ENCODE peak calls at places on chromosomes 4 and X, in seven cellular contexts. M is fibroblast of lung; N is uterus; Z is lower leg skin; U is CD4-positive, CD25-positive, alpha-beta regulatory T cell; S is brain microvascular endothelial cell; D is upper lobe of right lung. J is an unnamed sample.
A peak's percentile ranks its signal among the peaks of the same experiment; 100 is the strongest.

GRCh38 chr4:164959896-164960295 is 17.6 kb downstream of the TRIM61 start:
- DNase-seq in M (no peak), N (no peak), Z (no peak), U (no peak), S (peak; percentile 32), D (no peak), J (no peak)

GRCh38 chrX:13965531-13965930 is 64.2 kb downstream of the GEMIN8 start:
- DNase-seq in M (no peak), N (no peak), Z (no peak), U (no peak), S (no peak), D (no peak), J (no peak)

GRCh38 chr4:125689839-125690238 is 375.1 kb downstream of the FAT4 start:
- DNase-seq in M (no peak), N (no peak), Z (no peak), U (no peak), S (no peak), D (no peak), J (no peak)

GRCh38 chr4:30802622-30803323 is 82.6 kb downstream of the PCDH7 start:
- DNase-seq in M (peak; percentile 88), N (no peak), Z (no peak), U (no peak), S (no peak), D (no peak), J (no peak)

GRCh38 chrX:40721489-40722106 is 13.7 kb downstream of the MED14 start:
- DNase-seq in M (no peak), N (no peak), Z (no peak), U (no peak), S (no peak), D (no peak), J (no peak)

GRCh38 chr4:108117473-108118182 is 51.1 kb downstream of the LEF1 start:
- DNase-seq in M (peak; percentile 12), N (no peak), Z (no peak), U (no peak), S (peak; percentile 7), D (no peak), J (no peak)

GRCh38 chr4:7585768-7586167 is 151.0 kb upstream of the PSAPL1 start:
- DNase-seq in M (peak; percentile 48), N (peak; percentile 24), Z (no peak), U (no peak), S (no peak), D (no peak), J (no peak)

GRCh38 chr4:55175779-55176231 is 50.4 kb upstream of the KDR start:
- DNase-seq in M (peak; percentile 85), N (no peak), Z (no peak), U (no peak), S (peak; percentile 61), D (no peak), J (no peak)

GRCh38 chr4:109163493-109163892 is 139.0 kb downstream of the COL25A1 start:
- DNase-seq in M (no peak), N (no peak), Z (no peak), U (no peak), S (no peak), D (no peak), J (no peak)

GRCh38 chrX:152917969-152918579 is 20.2 kb downstream of the ZNF185 start:
- DNase-seq in M (no peak), N (no peak), Z (no peak), U (no peak), S (no peak), D (no peak), J (no peak)

GRCh38 chr4:59248313-59248712 is 1951.8 kb upstream of the ADGRL3 start:
- DNase-seq in M (no peak), N (no peak), Z (no peak), U (no peak), S (no peak), D (no peak), J (no peak)

GRCh38 chrX:115936008-115936407 is 234.5 kb upstream of the AGTR2 start:
- DNase-seq in M (no peak), N (no peak), Z (no peak), U (no peak), S (no peak), D (no peak), J (no peak)

GRCh38 chr4:146981651-146982050 is 36.0 kb upstream of the TTC29 start:
- DNase-seq in M (peak; percentile 37), N (no peak), Z (no peak), U (no peak), S (peak; percentile 40), D (no peak), J (no peak)

GRCh38 chr4:53956454-53956853 is 108.0 kb downstream of the CHIC2 start:
- DNase-seq in M (no peak), N (no peak), Z (no peak), U (no peak), S (no peak), D (no peak), J (no peak)

GRCh38 chr4:118276551-118276950 is 76.3 kb downstream of the PRSS12 start:
- DNase-seq in M (no peak), N (no peak), Z (no peak), U (no peak), S (no peak), D (no peak), J (no peak)

GRCh38 chr4:139532951-139533350 is 23.1 kb downstream of the SETD7 start:
- DNase-seq in M (no peak), N (no peak), Z (no peak), U (no peak), S (no peak), D (no peak), J (no peak)

GRCh38 chrX:17713288-17713687 is 24.0 kb upstream of the SCML1 start:
- DNase-seq in M (no peak), N (no peak), Z (no peak), U (no peak), S (no peak), D (no peak), J (no peak)

GRCh38 chr4:110589297-110589696 is 33.6 kb downstream of the PITX2 start:
- DNase-seq in M (no peak), N (no peak), Z (no peak), U (no peak), S (no peak), D (no peak), J (no peak)

GRCh38 chr4:2489841-2490552 is 21.1 kb downstream of the RNF4 start:
- DNase-seq in M (no peak), N (no peak), Z (no peak), U (no peak), S (no peak), D (no peak), J (no peak)

GRCh38 chrX:51860679-51861078 is 32.7 kb upstream of the MAGED1 start:
- DNase-seq in M (peak; percentile 48), N (peak; percentile 17), Z (no peak), U (peak; percentile 1), S (no peak), D (no peak), J (no peak)

GRCh38 chrX:7926501-7926900 is 712 bp downstream of the PNPLA4 start:
- DNase-seq in M (peak; percentile 36), N (no peak), Z (no peak), U (no peak), S (no peak), D (no peak), J (no peak)

GRCh38 chr4:21130606-21131005 is 430.3 kb downstream of the PACRGL start:
- DNase-seq in M (no peak), N (no peak), Z (no peak), U (no peak), S (no peak), D (no peak), J (no peak)

GRCh38 chr4:21126113-21126512 is 425.9 kb downstream of the PACRGL start:
- DNase-seq in M (no peak), N (no peak), Z (no peak), U (no peak), S (no peak), D (no peak), J (no peak)
- H3K4me3 ChIP-seq in M (no peak overlapping the region), N (no peak overlapping the region), Z (no peak overlapping the region), U (no peak overlapping the region), S (no peak overlapping the region), D (no peak overlapping the region), J (no peak overlapping the region)

DNA sequence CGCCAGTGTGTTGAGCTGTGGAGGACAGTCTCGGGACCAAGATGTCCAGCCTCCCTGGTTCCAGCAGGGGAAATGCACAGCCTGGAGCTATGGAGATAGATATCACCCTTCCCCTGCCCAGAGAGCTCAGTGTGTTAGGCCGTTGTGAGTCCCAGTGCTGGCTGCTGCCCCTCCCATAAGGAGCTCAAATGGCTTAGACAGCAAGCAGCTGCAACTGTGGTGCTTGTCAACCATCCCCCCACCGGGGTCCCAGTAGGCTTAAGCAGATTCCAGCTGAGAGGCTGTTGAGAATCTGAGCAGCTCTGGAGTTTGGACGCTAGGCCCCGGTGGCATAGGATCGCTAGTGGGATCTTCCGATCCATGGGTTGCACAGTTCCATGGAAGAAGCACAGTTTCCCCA is 181.8 kb upstream of the POF1B start:
- DNase-seq in M (no peak), N (no peak), Z (no peak), U (no peak), S (no peak), D (no peak), J (no peak)
- H3K4me3 ChIP-seq in M (no peak overlapping the region), N (no peak overlapping the region), Z (no peak overlapping the region), U (no peak overlapping the region), S (no peak overlapping the region), D (no peak overlapping the region), J (no peak overlapping the region)

DNA sequence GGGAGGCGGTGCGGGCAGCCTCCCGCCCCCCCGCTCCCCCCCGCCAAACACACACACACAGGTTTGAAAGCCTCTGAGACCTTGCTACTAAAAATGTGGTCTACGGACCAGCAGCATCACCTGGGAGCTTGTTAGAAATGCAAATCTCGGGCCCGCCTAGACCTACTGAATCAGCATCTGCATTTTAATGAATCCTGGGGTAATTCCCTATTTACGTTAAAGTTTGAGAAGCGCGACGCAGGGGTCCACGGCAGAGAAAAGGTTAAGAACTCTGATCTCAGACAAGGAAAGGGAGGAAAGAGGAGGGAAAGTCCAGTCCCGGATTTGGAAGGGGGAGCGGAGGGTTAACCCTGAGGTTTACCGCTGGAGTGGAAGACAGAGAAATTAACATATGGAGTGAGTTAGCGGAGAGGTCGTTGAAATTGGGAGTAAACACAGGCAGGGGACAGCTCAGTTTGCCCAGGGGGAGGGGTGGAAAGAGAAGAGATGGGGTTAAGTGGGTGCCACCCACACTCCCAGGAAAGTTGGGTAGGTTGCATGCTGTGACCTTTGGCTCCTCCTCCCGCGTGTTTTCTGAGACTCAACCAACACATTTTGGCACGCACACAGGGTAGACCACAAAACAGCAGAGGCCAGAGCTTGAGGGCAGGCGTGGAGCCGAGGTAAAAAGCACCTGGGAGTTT is 483.6 kb downstream of the BCOR start:
- DNase-seq in M (no peak), N (no peak), Z (no peak), U (peak; percentile 62), S (no peak), D (peak; percentile 72), J (no peak)
- H3K4me3 ChIP-seq in M (no peak overlapping the region), N (peak overlapping the region; percentile 15), Z (no peak overlapping the region), U (peak overlapping the region; percentile 66), S (no peak overlapping the region), D (peak overlapping the region; percentile 43), J (peak overlapping the region; percentile 42)

DNA sequence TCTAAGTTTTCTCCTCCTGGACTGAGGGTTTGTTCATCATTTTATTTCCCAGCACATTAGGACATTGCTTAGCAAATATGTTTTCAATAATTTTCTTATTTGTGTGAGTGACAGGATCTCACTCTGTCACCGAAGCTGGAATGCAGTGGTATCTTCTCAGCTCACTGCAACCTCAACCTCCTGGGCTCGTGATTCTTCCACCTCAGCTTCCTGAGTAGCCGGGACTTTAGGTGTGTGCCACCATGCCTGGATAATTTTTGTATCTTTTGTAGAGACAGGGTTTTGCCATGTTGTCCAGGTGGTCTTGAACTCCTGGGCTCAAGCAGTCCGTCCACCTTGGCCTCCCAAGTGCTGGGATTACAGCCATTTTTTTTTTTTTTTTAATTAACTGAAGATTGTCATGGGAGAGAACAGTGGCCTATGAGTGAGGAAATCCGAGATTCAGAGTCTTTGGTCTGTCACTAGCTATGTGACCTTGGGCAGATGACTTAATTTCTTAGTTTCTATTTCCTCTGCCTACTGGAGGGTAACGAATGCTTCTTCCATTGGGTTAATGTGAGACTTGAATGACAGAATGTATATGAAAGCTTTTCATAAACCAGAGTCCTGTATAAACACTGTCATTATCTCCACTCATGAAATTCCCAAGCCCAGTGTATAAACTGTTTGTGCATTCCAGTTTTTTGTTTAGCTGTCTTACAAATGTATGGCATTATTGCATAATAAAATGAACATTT is 23.9 kb downstream of the MOB1B start:
- DNase-seq in M (no peak), N (no peak), Z (no peak), U (peak; percentile 32), S (no peak), D (no peak), J (no peak)
- H3K4me3 ChIP-seq in M (no peak overlapping the region), N (no peak overlapping the region), Z (no peak overlapping the region), U (peak overlapping the region; percentile 17), S (no peak overlapping the region), D (no peak overlapping the region), J (no peak overlapping the region)

J was measured in coronary artery.